ENCODE peak calls at places on chromosomes 13 and 19, in seven cellular contexts. T, M, Q, G, C, O and N are unnamed samples.

GRCh38 chr19:50264483-50265186 is 61.2 kb downstream of the MYH14 start:
- DNase-seq in C (no peak), G (peak; percentile 45), M (no peak), T (peak; percentile 58), Q (no peak), O (peak; percentile 72), N (no peak)

GRCh38 chr13:26062853-26063444 is 11.1 kb upstream of the SHISA2 start:
- DNase-seq in O (peak; percentile 24), M (peak; percentile 33), T (peak; percentile 43), C (no peak), G (peak; percentile 59), Q (peak; percentile 31), N (no peak)

GRCh38 chr19:36099166-36099785 is 11.7 kb upstream of the OVOL3 start:
- DNase-seq in O (no peak), G (no peak), Q (no peak), T (no peak), C (no peak), M (no peak), N (no peak)

GRCh38 chr13:49113526-49114286 is 106.4 kb upstream of the MLNR start:
- DNase-seq in M (peak; percentile 82), T (peak; percentile 13), O (no peak), G (peak; percentile 22), C (no peak), Q (no peak), N (no peak)

GRCh38 chr19:2385053-2385721 is 25.1 kb downstream of the TMPRSS9 start:
- DNase-seq in O (peak; percentile 77), G (peak; percentile 81), C (no peak), Q (peak; percentile 97), M (peak; percentile 79), T (peak; percentile 84), N (peak; percentile 82)

GRCh38 chr13:93744886-93745285 is 518.3 kb downstream of the GPC6 start:
- DNase-seq in C (no peak), Q (no peak), T (no peak), O (no peak), G (no peak), M (no peak), N (no peak)

GRCh38 chr19:38642176-38642575 is 5.3 kb upstream of the ACTN4 start:
- DNase-seq in M (no peak), C (no peak), T (no peak), O (no peak), G (no peak), Q (no peak), N (no peak)

GRCh38 chr13:36718146-36718545 is 44.3 kb downstream of the SERTM1 start:
- DNase-seq in T (no peak), Q (no peak), C (no peak), O (no peak), M (peak; percentile 3), G (no peak), N (no peak)

GRCh38 chr19:45151821-45152503 is 8.8 kb downstream of the NKPD1 start:
- DNase-seq in C (no peak), G (no peak), M (no peak), Q (no peak), O (no peak), T (no peak), N (no peak)

GRCh38 chr13:103062079-103062478 is 4.1 kb downstream of the SLC10A2 start:
- DNase-seq in C (no peak), O (no peak), T (no peak), M (no peak), Q (no peak), G (no peak), N (no peak)

GRCh38 chr19:3683405-3683865 is 16.8 kb downstream of the PIP5K1C start:
- DNase-seq in O (peak; percentile 70), T (no peak), C (no peak), Q (no peak), G (no peak), M (no peak), N (peak; percentile 79)

GRCh38 chr13:37446503-37446902 is 152.1 kb downstream of the POSTN start:
- DNase-seq in G (no peak), T (no peak), O (no peak), Q (no peak), M (peak; percentile 93), C (no peak), N (no peak)

GRCh38 chr13:113080361-113080831 is 25.2 kb upstream of the F7 start:
- DNase-seq in M (no peak), C (no peak), Q (no peak), T (no peak), O (no peak), G (no peak), N (no peak)

GRCh38 chr19:35462476-35462953 is 14.5 kb downstream of the FFAR2 start:
- DNase-seq in Q (no peak), O (no peak), T (no peak), C (peak; percentile 96), G (no peak), M (no peak), N (no peak)

GRCh38 chr19:29940971-29941585 is 961 bp upstream of the URI1 start:
- DNase-seq in G (no peak), T (no peak), M (no peak), O (no peak), Q (no peak), C (no peak), N (no peak)

GRCh38 chr19:677201-677600 is 1.0 kb downstream of the FSTL3 start:
- DNase-seq in M (peak; percentile 79), G (peak; percentile 38), C (no peak), T (peak; percentile 86), Q (no peak), O (no peak), N (no peak)

GRCh38 chr13:71395053-71395452 is 472.0 kb downstream of the DACH1 start:
- DNase-seq in G (no peak), Q (no peak), O (no peak), M (no peak), C (no peak), T (no peak), N (no peak)

GRCh38 chr13:60397693-60398437 is 845 bp downstream of the TDRD3 start:
- DNase-seq in M (peak; percentile 67), O (peak; percentile 50), G (peak; percentile 35), Q (no peak), C (no peak), T (peak; percentile 49), N (no peak)

GRCh38 chr19:3102239-3103140 is 8.3 kb downstream of the GNA11 start:
- DNase-seq in Q (no peak), G (no peak), T (no peak), C (no peak), O (no peak), M (no peak), N (no peak)

GRCh38 chr19:1014161-1015060 is 6.5 kb downstream of the TMEM259 start:
- DNase-seq in T (no peak), Q (no peak), G (no peak), C (no peak), O (no peak), M (no peak), N (no peak)

GRCh38 chr13:79776538-79776937 is 295.6 kb downstream of the NDFIP2 start:
- DNase-seq in M (peak; percentile 50), G (no peak), O (no peak), Q (no peak), C (no peak), T (no peak), N (no peak)

GRCh38 chr13:38463047-38463446 is 113.4 kb downstream of the UFM1 start:
- DNase-seq in G (no peak), M (no peak), Q (no peak), O (no peak), C (no peak), T (no peak), N (no peak)
- TF ChIP-seq CEBPB in G (no peak), M (no peak), Q (no peak), O (no peak), C (no peak), T (no peak), N (no peak)

GRCh38 chr13:29436721-29437250 is 158.7 kb downstream of the SLC7A1 start:
- DNase-seq in O (no peak), M (no peak), C (no peak), G (no peak), T (no peak), Q (no peak), N (no peak)

GRCh38 chr13:29436291-29436690 is 159.2 kb downstream of the SLC7A1 start:
- DNase-seq in Q (no peak), T (no peak), G (no peak), C (no peak), M (peak; percentile 70), O (no peak), N (no peak)

GRCh38 chr13:29439601-29440381 is 155.7 kb downstream of the SLC7A1 start:
- DNase-seq in G (no peak), C (no peak), Q (no peak), O (no peak), T (no peak), M (no peak), N (no peak)

GRCh38 chr13:29441301-29441700 is 154.2 kb downstream of the SLC7A1 start:
- DNase-seq in C (no peak), Q (no peak), O (no peak), M (no peak), T (no peak), G (no peak), N (no peak)

DNA sequence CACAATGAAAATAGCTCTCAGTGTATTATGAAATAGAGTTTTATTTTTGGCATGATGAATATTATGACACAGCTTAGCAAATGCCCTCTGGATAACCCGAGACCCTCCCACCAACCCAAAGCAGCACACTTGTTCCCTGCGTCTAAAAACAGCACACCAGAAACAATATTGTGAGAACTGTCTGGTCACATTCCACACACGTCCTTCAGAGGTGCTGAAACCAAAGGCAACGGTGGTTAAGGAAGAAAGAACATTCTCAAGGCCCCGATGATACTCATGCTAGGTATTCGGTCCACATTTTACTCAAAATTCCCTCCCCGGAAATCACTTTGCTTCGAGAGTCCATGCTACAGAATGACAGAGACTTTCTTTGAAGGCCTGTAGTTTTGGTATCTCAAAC is 156.7 kb downstream of the SLC7A1 start:
- DNase-seq in M (no peak), T (no peak), G (no peak), Q (no peak), O (no peak), C (no peak), N (no peak)
- TF ChIP-seq CEBPB in M (no peak), T (no peak), G (no peak), Q (no peak), O (no peak), C (no peak), N (no peak)

DNA sequence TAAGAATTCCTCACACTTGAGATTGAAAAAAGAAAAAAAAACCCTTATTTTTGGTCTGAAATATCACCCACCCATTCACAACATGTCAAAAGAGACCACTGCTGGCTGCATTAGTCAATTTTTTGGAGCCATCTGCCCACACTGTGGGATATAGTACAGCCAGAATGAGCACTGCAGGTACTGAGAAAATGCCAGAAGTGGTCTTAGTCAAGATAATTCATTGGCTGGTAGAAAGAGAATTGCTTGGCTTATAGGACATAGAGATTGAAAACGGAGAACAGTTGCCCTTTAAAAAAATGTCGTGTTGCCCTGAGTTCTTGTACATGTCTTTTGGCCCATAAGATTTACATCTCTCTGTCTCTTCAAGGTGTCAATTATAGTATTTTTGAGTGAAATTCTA is 1899.5 kb downstream of the OLFM4 start:
- DNase-seq in C (no peak), O (no peak), T (no peak), Q (no peak), G (no peak), M (no peak), N (no peak)
- TF ChIP-seq CEBPB in C (no peak), O (no peak), T (no peak), Q (no peak), G (no peak), M (no peak), N (no peak)

DNA sequence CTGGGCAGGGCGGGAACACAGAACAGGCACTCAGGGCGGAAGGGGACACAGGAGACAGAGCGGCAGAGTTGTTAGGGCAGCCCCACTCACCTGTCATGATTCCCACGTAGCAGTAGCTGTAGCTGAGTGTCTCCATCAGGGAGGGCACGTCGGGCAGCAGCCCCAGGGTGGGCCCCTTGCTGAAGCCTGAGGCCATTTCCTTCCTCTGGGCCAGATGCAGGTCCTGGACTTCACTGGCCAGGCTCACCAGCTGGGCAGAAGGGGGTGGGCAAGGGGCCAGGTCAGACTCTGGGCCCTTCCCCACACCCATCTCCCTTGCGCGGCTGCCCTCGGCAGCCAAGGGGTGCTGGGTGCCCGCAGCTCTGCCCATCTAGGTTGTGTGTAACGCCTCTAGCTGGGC is 5.9 kb downstream of the MBOAT7 start:
- DNase-seq in T (no peak), Q (no peak), M (no peak), C (no peak), G (no peak), O (no peak), N (no peak)
- TF ChIP-seq CEBPB in T (no peak), Q (no peak), M (no peak), C (no peak), G (no peak), O (no peak), N (no peak)